ENCODE peak calls at places on chromosomes 5 and 9, in eight cellular contexts. G, E, P, H, M, Z, T and N are unnamed samples. For H3K4me1, the result is how much of the 10 kb centered on the place peaks cover.

GRCh38 chr5:137126829-137127228 is 372.3 kb downstream of the SPOCK1 start:
- DNase-seq in G (no peak), E (no peak), P (no peak), H (no peak), M (no peak), Z (no peak), T (no peak), N (no peak)

GRCh38 chr5:32446660-32447059 is 2.1 kb upstream of the ZFR start:
- DNase-seq in G (no peak), E (no peak), P (no peak), H (peak), M (no peak), Z (no peak), T (no peak), N (no peak)

GRCh38 chr5:163460562-163461176 is at the start of gene HMMR:
- DNase-seq in G (peak), E (peak), P (no peak), H (peak), M (no peak), Z (peak), T (no peak), N (peak)

GRCh38 chr9:128911529-128912035 is 9.2 kb upstream of the PHYHD1 start:
- DNase-seq in G (peak), E (peak), P (no peak), H (no peak), M (no peak), Z (peak), T (peak), N (no peak)

GRCh38 chr5:108232805-108233204 is 149.1 kb downstream of the FBXL17 start:
- DNase-seq in G (no peak), E (no peak), P (no peak), H (no peak), M (no peak), Z (no peak), T (no peak), N (no peak)

GRCh38 chr9:90872835-90873294 is 71.2 kb downstream of the SYK start:
- DNase-seq in G (no peak), E (no peak), P (no peak), H (no peak), M (no peak), Z (no peak), T (no peak), N (no peak)

GRCh38 chr5:133245191-133246052 is 193.6 kb downstream of the HSPA4 start:
- DNase-seq in G (peak), E (peak), P (no peak), H (no peak), M (peak), Z (no peak), T (no peak), N (no peak)

GRCh38 chr5:37871023-37871815 is 31.4 kb upstream of the GDNF start:
- DNase-seq in G (peak), E (no peak), P (no peak), H (no peak), M (no peak), Z (no peak), T (no peak), N (no peak)

GRCh38 chr5:15003511-15003920 is 131.9 kb upstream of the ANKH start:
- DNase-seq in G (peak), E (peak), P (peak), H (peak), M (peak), Z (peak), T (peak), N (peak)

GRCh38 chr5:135491552-135492318 is 39.6 kb upstream of the TIFAB start:
- DNase-seq in G (no peak), E (no peak), P (no peak), H (no peak), M (no peak), Z (no peak), T (no peak), N (peak)

GRCh38 chr5:106876665-106877194 is 794.0 kb downstream of the EFNA5 start:
- DNase-seq in G (no peak), E (peak), P (no peak), H (peak), M (no peak), Z (no peak), T (no peak), N (peak)

GRCh38 chr5:68419637-68420452 is 204.3 kb downstream of the PIK3R1 start:
- DNase-seq in G (no peak), E (no peak), P (no peak), H (no peak), M (no peak), Z (no peak), T (no peak), N (peak)

GRCh38 chr5:123371575-123372179 is 51.5 kb downstream of the CEP120 start:
- DNase-seq in G (peak), E (peak), P (peak), H (peak), M (no peak), Z (peak), T (peak), N (peak)

GRCh38 chr5:43244823-43245565 is 53.0 kb downstream of the NIM1K start:
- DNase-seq in G (no peak), E (no peak), P (no peak), H (no peak), M (no peak), Z (no peak), T (no peak), N (peak)

GRCh38 chr5:72448368-72448767 is 58.8 kb downstream of the ZNF366 start:
- DNase-seq in G (no peak), E (no peak), P (no peak), H (no peak), M (no peak), Z (no peak), T (no peak), N (no peak)

GRCh38 chr9:85200726-85201402 is 531.3 kb downstream of the NTRK2 start:
- DNase-seq in G (no peak), E (no peak), P (no peak), H (no peak), M (no peak), Z (no peak), T (no peak), N (no peak)

GRCh38 chr5:69415584-69415958 is 655 bp downstream of the MARVELD2 start:
- DNase-seq in G (no peak), E (no peak), P (peak), H (no peak), M (peak), Z (no peak), T (no peak), N (peak)

GRCh38 chr5:179207920-179208705 is 137.1 kb downstream of the ADAMTS2 start:
- DNase-seq in G (no peak), E (no peak), P (no peak), H (no peak), M (no peak), Z (no peak), T (no peak), N (no peak)

GRCh38 chr9:75265525-75265972 is 177.2 kb downstream of the OSTF1 start:
- DNase-seq in G (peak), E (peak), P (peak), H (peak), M (peak), Z (peak), T (no peak), N (peak)

GRCh38 chr9:35114921-35115341 is 731 bp downstream of the ATOSB start:
- DNase-seq in G (no peak), E (peak), P (peak), H (peak), M (no peak), Z (peak), T (peak), N (peak)

GRCh38 chr5:76601470-76601869 is 21.7 kb downstream of the F2RL2 start:
- DNase-seq in G (peak), E (peak), P (peak), H (peak), M (peak), Z (no peak), T (no peak), N (peak)

GRCh38 chr9:95724253-95724991 is 151.1 kb upstream of the ERCC6L2 start:
- DNase-seq in G (no peak), E (no peak), P (no peak), H (peak), M (no peak), Z (no peak), T (no peak), N (no peak)

GRCh38 chr5:37787742-37788141 is 52.1 kb downstream of the GDNF start:
- DNase-seq in G (no peak), E (no peak), P (no peak), H (no peak), M (no peak), Z (no peak), T (no peak), N (no peak)

GRCh38 chr5:154002093-154002492 is 36.6 kb downstream of the FAM114A2 start:
- DNase-seq in G (peak), E (no peak), P (no peak), H (no peak), M (no peak), Z (no peak), T (peak), N (no peak)

GRCh38 chr9:2621678-2622360 is at the start of gene VLDLR:
- DNase-seq in G (peak), E (peak), P (peak), H (no peak), M (no peak), Z (peak), T (peak), N (peak)
- H3K4me3 ChIP-seq in G (peak), E (peak), P (peak), H (no peak), M (no peak), Z (peak), T (peak), N (peak)

GRCh38 chr9:93453047-93453914 is at the start of gene FAM120AOS:
- DNase-seq in G (peak), E (peak), P (peak), H (peak), M (peak), Z (peak), T (peak), N (peak)

GRCh38 chr9:93459432-93459847 is 6.1 kb upstream of the FAM120AOS start:
- DNase-seq in G (no peak), E (no peak), P (no peak), H (peak), M (no peak), Z (no peak), T (no peak), N (no peak)

GRCh38 chr9:93456022-93456421 is 2.6 kb upstream of the FAM120AOS start:
- DNase-seq in G (peak), E (no peak), P (no peak), H (no peak), M (no peak), Z (no peak), T (no peak), N (no peak)

GRCh38 chr9:93458702-93459101 is 5.3 kb upstream of the FAM120AOS start:
- DNase-seq in G (no peak), E (no peak), P (no peak), H (no peak), M (no peak), Z (no peak), T (no peak), N (no peak)

DNA sequence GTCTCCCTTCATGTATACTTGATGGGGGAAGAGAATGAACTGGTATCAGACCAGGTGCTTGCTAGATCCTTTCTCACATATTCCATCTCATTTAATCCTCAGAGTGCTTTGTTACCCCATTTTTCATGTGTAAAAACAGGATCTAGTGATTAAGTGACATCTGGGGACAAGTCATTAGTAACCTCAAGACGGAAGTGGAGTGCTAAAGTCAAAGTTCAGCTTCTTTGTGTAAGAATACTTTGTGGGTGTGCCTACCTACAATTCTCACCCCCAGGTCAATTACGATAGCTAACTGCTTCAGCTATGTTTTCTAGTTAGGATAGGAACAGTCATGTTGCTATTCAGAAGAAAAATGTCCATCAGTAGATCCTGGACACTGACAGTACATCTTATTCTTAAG is 3.1 kb upstream of the FAM120AOS start:
- DNase-seq in G (no peak), E (no peak), P (no peak), H (peak), M (no peak), Z (no peak), T (no peak), N (no peak)
- H3K4me1 ChIP-seq in G (under half), E (half or more), P (under half), H (half or more), M (under half), Z (under half), T (under half), N (under half)

GRCh38 chr5:176530983-176531901 is 6.0 kb downstream of the RNF44 start:
- DNase-seq in G (peak), E (no peak), P (no peak), H (peak), M (no peak), Z (no peak), T (peak), N (no peak)

GRCh38 chr5:176531902-176532493 is 5.2 kb downstream of the RNF44 start:
- DNase-seq in G (no peak), E (no peak), P (no peak), H (no peak), M (no peak), Z (no peak), T (no peak), N (no peak)

GRCh38 chr5:176533390-176533789 is 3.8 kb downstream of the RNF44 start:
- DNase-seq in G (no peak), E (no peak), P (no peak), H (peak), M (no peak), Z (no peak), T (no peak), N (no peak)

GRCh38 chr5:176533894-176534611 is 3.1 kb downstream of the RNF44 start:
- DNase-seq in G (peak), E (peak), P (no peak), H (peak), M (no peak), Z (no peak), T (no peak), N (no peak)

DNA sequence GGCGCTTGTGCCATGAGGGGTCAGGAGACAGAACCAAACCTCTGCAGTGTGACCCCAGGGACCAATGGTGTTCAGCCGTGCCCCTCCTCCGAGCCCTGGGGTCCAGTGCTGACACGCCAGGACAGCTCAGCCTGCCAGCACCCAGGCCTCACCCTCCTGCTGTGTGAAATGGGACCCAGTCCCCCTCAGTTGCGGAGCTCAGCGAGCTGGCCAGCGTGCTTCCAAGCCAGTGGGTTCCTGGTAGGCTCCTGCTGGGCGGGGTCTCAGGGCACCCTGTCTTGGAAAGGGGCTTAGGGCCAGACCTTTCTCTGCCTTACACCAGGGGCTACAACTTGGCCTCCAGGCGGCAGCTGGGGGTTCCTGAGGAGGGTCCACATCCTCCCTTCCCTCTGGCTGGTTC is 4.4 kb downstream of the RNF44 start:
- DNase-seq in G (no peak), E (no peak), P (no peak), H (no peak), M (no peak), Z (no peak), T (no peak), N (no peak)
- H3K4me3 ChIP-seq in G (no peak), E (no peak), P (no peak), H (peak), M (no peak), Z (no peak), T (no peak), N (no peak)

DNA sequence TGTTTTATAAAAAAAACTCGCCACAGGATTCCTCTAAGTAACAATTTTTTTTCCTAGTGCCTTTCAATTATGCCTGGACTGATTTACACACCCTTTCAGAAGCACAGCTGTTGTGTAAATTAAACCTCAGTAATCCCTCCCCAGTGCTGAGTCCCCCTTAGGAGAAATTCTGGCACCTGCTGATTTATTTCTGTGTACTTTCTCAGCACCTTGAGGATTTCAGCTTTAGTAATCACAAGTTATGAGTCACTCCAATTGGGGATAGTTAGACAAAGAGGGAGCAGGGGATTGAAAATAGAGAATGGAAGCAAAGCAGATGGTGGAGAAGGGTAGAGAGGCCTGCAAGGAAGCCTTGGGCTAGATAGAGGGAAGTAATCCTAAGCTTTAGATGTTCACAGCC is 171.7 kb downstream of the TTLL11 start:
- DNase-seq in G (peak), E (no peak), P (no peak), H (peak), M (no peak), Z (no peak), T (no peak), N (no peak)
- H3K4me1 ChIP-seq in G (under half), E (under half), P (under half), H (under half), M (under half), Z (under half), T (under half), N (under half)

GRCh38 chr5:65928860-65929259 is 2.5 kb downstream of the ERBIN start:
- DNase-seq in G (no peak), E (no peak), P (no peak), H (no peak), M (no peak), Z (no peak), T (no peak), N (no peak)

GRCh38 chr5:65927497-65928340 is 1.3 kb downstream of the ERBIN start:
- DNase-seq in G (peak), E (peak), P (no peak), H (peak), M (no peak), Z (no peak), T (no peak), N (peak)

GRCh38 chr5:65933295-65933694 is 6.9 kb downstream of the ERBIN start:
- DNase-seq in G (no peak), E (no peak), P (no peak), H (peak), M (no peak), Z (no peak), T (no peak), N (no peak)

GRCh38 chr5:65928341-65928752 is 2.0 kb downstream of the ERBIN start:
- DNase-seq in G (no peak), E (no peak), P (no peak), H (no peak), M (no peak), Z (no peak), T (no peak), N (no peak)

DNA sequence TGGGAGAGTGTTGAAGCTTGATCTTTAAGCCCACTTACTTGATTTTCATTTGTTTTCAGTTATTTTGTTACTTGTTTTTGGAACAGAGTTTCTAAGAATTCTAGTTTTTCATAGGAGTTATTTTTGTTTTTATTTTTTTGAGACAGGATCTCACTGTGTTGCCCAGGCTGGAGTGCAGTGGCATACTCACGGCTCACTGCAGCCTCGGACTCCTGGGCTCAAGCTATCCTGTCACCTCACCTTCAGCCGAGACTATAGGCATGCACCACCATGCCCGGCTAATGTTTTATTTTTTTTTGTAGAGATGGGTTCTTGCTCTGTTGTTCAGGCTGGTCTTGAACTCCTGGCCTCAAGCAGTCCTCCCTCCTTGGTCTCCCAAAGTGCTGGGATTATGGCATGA is 6.3 kb downstream of the ERBIN start:
- DNase-seq in G (no peak), E (no peak), P (no peak), H (no peak), M (no peak), Z (no peak), T (no peak), N (no peak)
- H3K4me3 ChIP-seq in G (no peak), E (no peak), P (no peak), H (no peak), M (no peak), Z (no peak), T (no peak), N (no peak)

GRCh38 chr9:14350766-14351165 is 36.8 kb upstream of the NFIB start:
- DNase-seq in G (no peak), E (no peak), P (no peak), H (no peak), M (no peak), Z (no peak), T (no peak), N (no peak)
- H3K4me1 ChIP-seq in G (under half), E (under half), P (under half), H (under half), M (under half), Z (under half), T (under half), N (under half)

GRCh38 chr5:83146441-83146840 is 69.1 kb downstream of the XRCC4 start:
- DNase-seq in G (no peak), E (no peak), P (no peak), H (no peak), M (no peak), Z (no peak), T (no peak), N (no peak)
- H3K4me3 ChIP-seq in G (no peak), E (no peak), P (no peak), H (no peak), M (no peak), Z (no peak), T (no peak), N (no peak)

GRCh38 chr5:55230086-55230629 is 3.0 kb upstream of the MCIDAS start:
- DNase-seq in G (no peak), E (no peak), P (no peak), H (no peak), M (no peak), Z (no peak), T (no peak), N (no peak)
- H3K4me1 ChIP-seq in G (under half), E (under half), P (under half), H (under half), M (under half), Z (under half), T (under half), N (under half)